ENCODE peak calls at places on chromosomes 13 and 19, in four cellular contexts. H is epithelial cell of esophagus; E is small intestine; T is CD4-positive, alpha-beta memory T cell. Y is an unnamed sample.
A peak's percentile ranks its signal among the peaks of the same experiment; 100 is the strongest.

GRCh38 chr19:305240-306150 is 14.3 kb upstream of the PLPP2 start:
- DNase-seq in H (no peak), E (no peak), T (no peak), Y (no peak)

GRCh38 chr13:23979361-23980159 is 82.3 kb upstream of the C1QTNF9B start:
- DNase-seq in H (peak; percentile 56), E (no peak), T (no peak), Y (peak; percentile 17)

GRCh38 chr19:15284896-15285295 is 47.4 kb downstream of the BRD4 start:
- DNase-seq in H (no peak), E (no peak), T (no peak), Y (no peak)

GRCh38 chr13:34044660-34045080 is 226.7 kb downstream of the RFC3 start:
- DNase-seq in H (peak; percentile 89), E (no peak), T (no peak), Y (no peak)

GRCh38 chr19:16025108-16026101 is 50.9 kb upstream of the TPM4 start:
- DNase-seq in H (peak; percentile 13), E (peak; percentile 66), T (no peak), Y (no peak)

GRCh38 chr19:38877781-38878574 is at the start of gene RINL:
- DNase-seq in H (no peak), E (peak; percentile 66), T (peak; percentile 76), Y (peak; percentile 52)

GRCh38 chr13:43263047-43263446 is 239.7 kb downstream of the DNAJC15 start:
- DNase-seq in H (peak; percentile 7), E (peak; percentile 24), T (no peak), Y (no peak)

GRCh38 chr13:44180876-44181536 is 192.6 kb upstream of the SERP2 start:
- DNase-seq in H (no peak), E (no peak), T (no peak), Y (no peak)

GRCh38 chr19:3361384-3362216 is 4.8 kb upstream of the NFIC start:
- DNase-seq in H (no peak), E (no peak), T (no peak), Y (no peak)

GRCh38 chr19:51018745-51019543 is 565 bp downstream of the KLK10 start:
- DNase-seq in H (no peak), E (no peak), T (no peak), Y (no peak)

GRCh38 chr13:49533586-49534269 is 38.0 kb downstream of the PHF11 start:
- DNase-seq in H (no peak), E (no peak), T (no peak), Y (no peak)

GRCh38 chr19:49497047-49497789 is 984 bp downstream of the RPS11 start:
- DNase-seq in H (peak; percentile 79), E (peak; percentile 88), T (peak; percentile 84), Y (peak; percentile 75)

GRCh38 chr13:27954406-27954851 is 14.7 kb downstream of the CDX2 start:
- DNase-seq in H (peak; percentile 41), E (peak; percentile 60), T (no peak), Y (no peak)

GRCh38 chr19:10884273-10884672 is 12.9 kb downstream of the CARM1 start:
- DNase-seq in H (peak; percentile 67), E (no peak), T (no peak), Y (no peak)

GRCh38 chr13:50357586-50358118 is 342.4 kb downstream of the KCNRG start:
- DNase-seq in H (peak; percentile 96), E (peak; percentile 13), T (no peak), Y (no peak)

GRCh38 chr13:45728759-45729158 is 26.6 kb downstream of the CBY2 start:
- DNase-seq in H (no peak), E (no peak), T (no peak), Y (no peak)

GRCh38 chr19:8557637-8558238 is 19.5 kb downstream of the MYO1F start:
- DNase-seq in H (no peak), E (no peak), T (no peak), Y (no peak)

GRCh38 chr13:62551588-62551987 is 1135.9 kb upstream of the PCDH20 start:
- DNase-seq in H (no peak), E (no peak), T (no peak), Y (no peak)

GRCh38 chr13:41137951-41138350 is 5.3 kb upstream of the KBTBD6 start:
- DNase-seq in H (peak; percentile 91), E (no peak), T (no peak), Y (no peak)

GRCh38 chr13:45718063-45718462 is 15.9 kb downstream of the CBY2 start:
- DNase-seq in H (peak; percentile 52), E (no peak), T (peak; percentile 12), Y (no peak)

GRCh38 chr19:6239871-6240676 is 39.7 kb downstream of the MLLT1 start:
- DNase-seq in H (no peak), E (no peak), T (no peak), Y (no peak)

GRCh38 chr13:56400774-56401173 is 739.9 kb upstream of the PRR20A start:
- DNase-seq in H (no peak), E (no peak), T (no peak), Y (no peak)

GRCh38 chr19:48717059-48717395 is 2.5 kb downstream of the MAMSTR start:
- DNase-seq in H (no peak), E (no peak), T (no peak), Y (no peak)

GRCh38 chr13:47480121-47480520 is 521.0 kb downstream of the SUCLA2 start:
- DNase-seq in H (peak; percentile 77), E (no peak), T (no peak), Y (no peak)

GRCh38 chr19:51448011-51448744 is 10.1 kb downstream of the SIGLEC8 start:
- DNase-seq in H (no peak), E (no peak), T (peak; percentile 6), Y (no peak)

DNA sequence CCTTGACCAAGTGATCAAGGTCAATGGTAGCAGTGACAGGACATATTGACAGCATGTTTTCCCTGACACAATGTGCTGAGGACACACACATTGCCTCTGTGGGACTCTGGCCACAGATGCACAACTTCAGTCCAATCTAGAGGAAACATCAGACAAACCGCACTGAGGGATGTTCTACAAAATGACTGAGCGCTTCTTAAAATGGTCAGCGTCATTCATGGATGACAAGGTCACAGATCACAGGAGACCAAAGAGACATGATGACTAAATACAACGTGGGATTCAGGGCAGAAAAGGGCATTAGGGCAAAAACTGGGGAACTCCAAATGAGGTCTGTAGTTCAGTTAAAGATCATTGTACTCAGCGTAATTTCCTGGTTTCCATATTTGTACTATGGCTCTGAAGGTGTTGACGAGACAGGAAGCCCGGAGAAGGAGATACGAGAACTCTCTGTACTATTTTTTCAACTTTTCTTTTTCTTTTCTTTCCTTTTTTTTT is 20.6 kb downstream of the PBX4 start:
- DNase-seq in H (no peak), E (peak; percentile 54), T (peak; percentile 93), Y (peak; percentile 62)
- H3K4me3 ChIP-seq in H (no peak overlapping the region), E (no peak overlapping the region), T (no peak overlapping the region), Y (no peak overlapping the region)

GRCh38 chr13:112067121-112067741 is at the start of gene SOX1:
- DNase-seq in H (no peak), E (no peak), T (no peak), Y (no peak)

GRCh38 chr13:112065521-112065866 is 1.5 kb upstream of the SOX1 start:
- DNase-seq in H (no peak), E (no peak), T (no peak), Y (no peak)

GRCh38 chr13:112064222-112064621 is 2.7 kb upstream of the SOX1 start:
- DNase-seq in H (no peak), E (no peak), T (no peak), Y (no peak)

GRCh38 chr13:112066624-112067004 is 335 bp upstream of the SOX1 start:
- DNase-seq in H (peak; percentile 17), E (peak; percentile 3), T (peak; percentile 70), Y (no peak)

DNA sequence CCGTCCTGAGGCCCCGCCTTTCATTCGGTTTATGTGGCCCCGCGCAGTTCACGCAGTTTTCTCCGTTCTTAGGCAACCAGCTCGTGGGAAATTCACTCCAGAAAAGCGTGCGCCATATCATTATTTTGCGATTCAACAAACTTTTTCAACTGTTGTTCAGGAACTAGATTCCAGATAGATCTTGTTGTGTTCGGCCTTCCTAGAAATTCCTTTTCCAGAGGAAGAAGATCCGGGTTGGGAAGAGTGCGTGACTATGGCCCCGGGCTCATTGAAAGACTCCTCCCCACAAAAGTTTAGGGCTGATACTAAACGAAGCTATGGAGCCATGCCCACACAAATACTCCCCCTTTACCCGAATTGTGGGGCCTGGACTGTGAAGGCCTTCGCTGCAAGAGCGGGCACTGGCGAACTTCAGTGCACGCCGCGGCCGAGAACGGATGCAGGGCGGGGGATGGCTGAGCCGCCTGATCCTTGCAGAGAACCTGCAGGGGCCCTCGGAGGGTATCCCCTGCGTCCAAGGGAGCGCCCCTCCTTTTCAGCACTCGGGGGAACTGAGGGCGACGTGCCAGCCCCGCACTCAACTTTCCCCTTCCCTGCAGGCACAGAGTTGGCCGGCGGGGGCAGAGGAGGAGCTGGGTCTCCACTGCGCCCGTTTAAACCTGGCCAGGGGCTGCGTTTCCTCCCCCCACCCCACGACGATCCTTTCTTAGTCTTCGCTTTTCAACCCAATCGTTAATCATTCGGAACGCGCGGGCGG is 904 bp upstream of the SOX1 start:
- DNase-seq in H (no peak), E (no peak), T (no peak), Y (no peak)
- H3K4me3 ChIP-seq in H (no peak overlapping the region), E (no peak overlapping the region), T (no peak overlapping the region), Y (peak overlapping the region; percentile 19)

DNA sequence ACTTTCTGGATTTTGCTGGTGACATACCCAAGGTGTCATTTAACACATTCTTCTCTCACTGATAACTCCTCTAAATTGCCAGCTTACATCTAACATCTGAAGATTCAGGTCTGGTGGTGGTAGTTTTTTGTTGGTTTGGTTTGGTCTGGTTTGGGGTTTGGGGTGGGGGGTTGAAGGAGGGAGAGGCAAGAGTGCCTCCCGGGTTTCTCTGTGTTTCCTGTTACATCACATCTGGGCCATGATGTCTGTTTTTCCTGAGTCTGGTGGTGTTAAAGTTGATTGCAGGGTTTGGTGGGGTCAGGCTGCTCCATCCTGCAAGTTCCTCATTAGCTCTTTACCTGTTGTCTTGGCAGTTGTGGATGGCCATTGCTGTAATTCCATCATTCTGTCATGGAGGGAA is 155.8 kb upstream of the UBL3 start:
- DNase-seq in H (no peak), E (no peak), T (no peak), Y (no peak)
- H3K4me3 ChIP-seq in H (no peak overlapping the region), E (no peak overlapping the region), T (no peak overlapping the region), Y (no peak overlapping the region)

DNA sequence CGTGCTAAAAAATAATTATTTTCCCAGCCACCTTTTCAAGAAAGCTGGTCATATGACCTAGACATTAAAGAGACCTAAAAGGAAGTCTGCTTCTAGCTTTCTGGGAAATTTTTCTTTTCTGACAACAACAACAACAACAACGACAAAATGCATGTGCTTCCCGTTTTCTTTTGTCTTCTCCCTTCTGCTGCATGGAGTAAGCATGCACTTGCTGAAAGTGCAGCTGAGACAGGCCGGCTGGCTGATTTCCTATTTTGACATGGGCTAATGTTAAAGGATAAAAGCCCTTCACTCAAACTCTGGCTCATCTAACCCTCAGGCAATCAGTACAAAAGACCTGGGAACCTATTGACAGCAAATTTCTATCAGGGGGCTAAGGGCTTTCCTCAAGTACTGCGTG is 811.2 kb downstream of the UQCRFS1 start:
- DNase-seq in H (no peak), E (no peak), T (no peak), Y (no peak)
- H3K4me3 ChIP-seq in H (no peak overlapping the region), E (no peak overlapping the region), T (no peak overlapping the region), Y (no peak overlapping the region)

GRCh38 chr13:99425485-99426341 is 75.6 kb upstream of the TM9SF2 start:
- DNase-seq in H (no peak), E (peak; percentile 49), T (peak; percentile 51), Y (no peak)
- H3K4me3 ChIP-seq in H (no peak overlapping the region), E (no peak overlapping the region), T (peak overlapping the region; percentile 34), Y (no peak overlapping the region)

GRCh38 chr13:66344770-66345367 is 885.3 kb downstream of the PCDH9 start:
- DNase-seq in H (no peak), E (no peak), T (no peak), Y (no peak)
- H3K4me3 ChIP-seq in H (no peak overlapping the region), E (no peak overlapping the region), T (no peak overlapping the region), Y (no peak overlapping the region)

GRCh38 chr13:94712287-94712811 is at the start of gene SOX21:
- DNase-seq in H (peak; percentile 33), E (no peak), T (no peak), Y (no peak)
- H3K4me3 ChIP-seq in H (peak within 1 kb of the TSS; percentile 45), E (no peak within 1 kb of the TSS), T (no peak within 1 kb of the TSS), Y (peak within 1 kb of the TSS; percentile 32)

GRCh38 chr19:13872695-13873389 is 4.1 kb upstream of the NANOS3 start:
- DNase-seq in H (no peak), E (no peak), T (peak; percentile 22), Y (no peak)
- H3K4me3 ChIP-seq in H (peak overlapping the region; percentile 20), E (no peak overlapping the region), T (no peak overlapping the region), Y (peak overlapping the region; percentile 29)